ENCODE peak calls at places on chromosomes 5 and 9, in five cellular contexts. One of them, this sample, is unnamed.
A peak's percentile ranks its signal among the peaks of the same experiment; 100 is the strongest.

GRCh38 chr5:72554897-72555296 is 47.7 kb upstream of the ZNF366 start:
- DNase-seq in NCI-H460: no peak
- DNase-seq in tibial artery: no peak
- DNase-seq in activated CD4-positive, alpha-beta T cell treated with anti-CD3 and anti-CD28 coated beads, Interleukin-2, amount 50 U/mL, for 1 hour: no peak
- DNase-seq in CD8-positive, alpha-beta T cell: no peak
- DNase-seq in this sample: no peak

GRCh38 chr9:90508940-90509339 is 133.7 kb downstream of the DIRAS2 start:
- DNase-seq in NCI-H460: no peak
- DNase-seq in tibial artery: no peak
- DNase-seq in activated CD4-positive, alpha-beta T cell treated with anti-CD3 and anti-CD28 coated beads, Interleukin-2, amount 50 U/mL, for 1 hour: no peak
- DNase-seq in CD8-positive, alpha-beta T cell: no peak
- DNase-seq in this sample: no peak

GRCh38 chr9:116504081-116504480 is 183.0 kb upstream of the TRIM32 start:
- DNase-seq in NCI-H460: no peak
- DNase-seq in tibial artery: no peak
- DNase-seq in activated CD4-positive, alpha-beta T cell treated with anti-CD3 and anti-CD28 coated beads, Interleukin-2, amount 50 U/mL, for 1 hour: no peak
- DNase-seq in CD8-positive, alpha-beta T cell: no peak
- DNase-seq in this sample: no peak

GRCh38 chr9:127876026-127876763 is 1.3 kb downstream of the AK1 start:
- DNase-seq in NCI-H460: no peak
- DNase-seq in tibial artery: no peak
- DNase-seq in activated CD4-positive, alpha-beta T cell treated with anti-CD3 and anti-CD28 coated beads, Interleukin-2, amount 50 U/mL, for 1 hour: no peak
- DNase-seq in CD8-positive, alpha-beta T cell: no peak
- DNase-seq in this sample: no peak

GRCh38 chr5:37029436-37029835 is 152.9 kb downstream of the NIPBL start:
- DNase-seq in NCI-H460: no peak
- DNase-seq in tibial artery: no peak
- DNase-seq in activated CD4-positive, alpha-beta T cell treated with anti-CD3 and anti-CD28 coated beads, Interleukin-2, amount 50 U/mL, for 1 hour: no peak
- DNase-seq in CD8-positive, alpha-beta T cell: no peak
- DNase-seq in this sample: no peak

GRCh38 chr5:105392122-105392709 is 1829.6 kb upstream of the NUDT12 start:
- DNase-seq in NCI-H460: no peak
- DNase-seq in tibial artery: peak; percentile 13
- DNase-seq in activated CD4-positive, alpha-beta T cell treated with anti-CD3 and anti-CD28 coated beads, Interleukin-2, amount 50 U/mL, for 1 hour: no peak
- DNase-seq in CD8-positive, alpha-beta T cell: no peak
- DNase-seq in this sample: no peak

GRCh38 chr9:5902377-5902776 is 11.7 kb downstream of the MLANA start:
- DNase-seq in NCI-H460: no peak
- DNase-seq in tibial artery: no peak
- DNase-seq in activated CD4-positive, alpha-beta T cell treated with anti-CD3 and anti-CD28 coated beads, Interleukin-2, amount 50 U/mL, for 1 hour: no peak
- DNase-seq in CD8-positive, alpha-beta T cell: no peak
- DNase-seq in this sample: no peak

GRCh38 chr5:68533571-68534051 is 318.1 kb downstream of the PIK3R1 start:
- DNase-seq in NCI-H460: no peak
- DNase-seq in tibial artery: no peak
- DNase-seq in activated CD4-positive, alpha-beta T cell treated with anti-CD3 and anti-CD28 coated beads, Interleukin-2, amount 50 U/mL, for 1 hour: no peak
- DNase-seq in CD8-positive, alpha-beta T cell: no peak
- DNase-seq in this sample: no peak

GRCh38 chr5:96997265-96997859 is 61.5 kb downstream of the LNPEP start:
- DNase-seq in NCI-H460: peak; percentile 40
- DNase-seq in tibial artery: no peak
- DNase-seq in activated CD4-positive, alpha-beta T cell treated with anti-CD3 and anti-CD28 coated beads, Interleukin-2, amount 50 U/mL, for 1 hour: no peak
- DNase-seq in CD8-positive, alpha-beta T cell: peak; percentile 19
- DNase-seq in this sample: no peak

GRCh38 chr5:81852277-81853004 is 101.5 kb upstream of the SSBP2 start:
- DNase-seq in NCI-H460: no peak
- DNase-seq in tibial artery: peak; percentile 22
- DNase-seq in activated CD4-positive, alpha-beta T cell treated with anti-CD3 and anti-CD28 coated beads, Interleukin-2, amount 50 U/mL, for 1 hour: no peak
- DNase-seq in CD8-positive, alpha-beta T cell: peak; percentile 11
- DNase-seq in this sample: no peak

GRCh38 chr9:2291980-2292704 is 277.0 kb downstream of the SMARCA2 start:
- DNase-seq in NCI-H460: no peak
- DNase-seq in tibial artery: no peak
- DNase-seq in activated CD4-positive, alpha-beta T cell treated with anti-CD3 and anti-CD28 coated beads, Interleukin-2, amount 50 U/mL, for 1 hour: no peak
- DNase-seq in CD8-positive, alpha-beta T cell: no peak
- DNase-seq in this sample: no peak

GRCh38 chr5:132266031-132266835 is 8.7 kb downstream of the PDLIM4 start:
- DNase-seq in NCI-H460: no peak
- DNase-seq in tibial artery: no peak
- DNase-seq in activated CD4-positive, alpha-beta T cell treated with anti-CD3 and anti-CD28 coated beads, Interleukin-2, amount 50 U/mL, for 1 hour: no peak
- DNase-seq in CD8-positive, alpha-beta T cell: no peak
- DNase-seq in this sample: no peak

GRCh38 chr5:155381654-155382053 is 368.1 kb downstream of the KIF4B start:
- DNase-seq in NCI-H460: no peak
- DNase-seq in tibial artery: no peak
- DNase-seq in activated CD4-positive, alpha-beta T cell treated with anti-CD3 and anti-CD28 coated beads, Interleukin-2, amount 50 U/mL, for 1 hour: no peak
- DNase-seq in CD8-positive, alpha-beta T cell: no peak
- DNase-seq in this sample: no peak

GRCh38 chr5:157484768-157485167 is 24.8 kb downstream of the NIPAL4 start:
- DNase-seq in NCI-H460: no peak
- DNase-seq in tibial artery: peak; percentile 78
- DNase-seq in activated CD4-positive, alpha-beta T cell treated with anti-CD3 and anti-CD28 coated beads, Interleukin-2, amount 50 U/mL, for 1 hour: no peak
- DNase-seq in CD8-positive, alpha-beta T cell: no peak
- DNase-seq in this sample: no peak

GRCh38 chr5:151708126-151708525 is 21.4 kb upstream of the SPARC start:
- DNase-seq in NCI-H460: no peak
- DNase-seq in tibial artery: no peak
- DNase-seq in activated CD4-positive, alpha-beta T cell treated with anti-CD3 and anti-CD28 coated beads, Interleukin-2, amount 50 U/mL, for 1 hour: no peak
- DNase-seq in CD8-positive, alpha-beta T cell: no peak
- DNase-seq in this sample: no peak

GRCh38 chr9:32864926-32865325 is 81.6 kb downstream of the TMEM215 start:
- DNase-seq in NCI-H460: no peak
- DNase-seq in tibial artery: no peak
- DNase-seq in activated CD4-positive, alpha-beta T cell treated with anti-CD3 and anti-CD28 coated beads, Interleukin-2, amount 50 U/mL, for 1 hour: no peak
- DNase-seq in CD8-positive, alpha-beta T cell: no peak
- DNase-seq in this sample: no peak

GRCh38 chr9:134223091-134223490 is 58.7 kb upstream of the RNU6ATAC start:
- DNase-seq in NCI-H460: no peak
- DNase-seq in tibial artery: no peak
- DNase-seq in activated CD4-positive, alpha-beta T cell treated with anti-CD3 and anti-CD28 coated beads, Interleukin-2, amount 50 U/mL, for 1 hour: no peak
- DNase-seq in CD8-positive, alpha-beta T cell: no peak
- DNase-seq in this sample: no peak

GRCh38 chr5:31854625-31855526 is 215.9 kb downstream of the PDZD2 start:
- DNase-seq in NCI-H460: no peak
- DNase-seq in tibial artery: no peak
- DNase-seq in activated CD4-positive, alpha-beta T cell treated with anti-CD3 and anti-CD28 coated beads, Interleukin-2, amount 50 U/mL, for 1 hour: peak; percentile 8
- DNase-seq in CD8-positive, alpha-beta T cell: peak; percentile 39
- DNase-seq in this sample: no peak

GRCh38 chr5:112308608-112309007 is 110.5 kb downstream of the EPB41L4A start:
- DNase-seq in NCI-H460: no peak
- DNase-seq in tibial artery: no peak
- DNase-seq in activated CD4-positive, alpha-beta T cell treated with anti-CD3 and anti-CD28 coated beads, Interleukin-2, amount 50 U/mL, for 1 hour: no peak
- DNase-seq in CD8-positive, alpha-beta T cell: no peak
- DNase-seq in this sample: no peak